ENCODE peak calls at places on chromosomes 6 and 20, in four cellular contexts. One of them, this sample, is unnamed.

GRCh38 chr6:30112402-30113376 is at the start of gene TRIM31:
- DNase-seq in SK-N-SH: no peak
- DNase-seq in HCT116: no peak
- DNase-seq in HepG2: peak
- DNase-seq in this sample: no peak

GRCh38 chr6:18416341-18416679 is 29.2 kb downstream of the RNF144B start:
- DNase-seq in SK-N-SH: no peak
- DNase-seq in HepG2: no peak
- DNase-seq in HCT116: no peak
- DNase-seq in this sample: no peak

GRCh38 chr20:32681175-32682084 is 7.7 kb upstream of the C20orf203 start:
- DNase-seq in HepG2: no peak
- DNase-seq in SK-N-SH: peak
- DNase-seq in HCT116: no peak
- DNase-seq in this sample: peak

GRCh38 chr6:45801471-45802289 is 214.0 kb downstream of the CLIC5 start:
- DNase-seq in HepG2: no peak
- DNase-seq in HCT116: no peak
- DNase-seq in SK-N-SH: no peak
- DNase-seq in this sample: no peak

GRCh38 chr20:31713312-31714049 is 9.2 kb downstream of the BCL2L1 start:
- DNase-seq in SK-N-SH: no peak
- DNase-seq in HepG2: peak
- DNase-seq in HCT116: peak
- DNase-seq in this sample: no peak

GRCh38 chr6:98716341-98716740 is 118.0 kb upstream of the POU3F2 start:
- DNase-seq in HepG2: peak
- DNase-seq in SK-N-SH: no peak
- DNase-seq in HCT116: no peak
- DNase-seq in this sample: no peak

GRCh38 chr20:20271277-20271676 is 96.6 kb upstream of the INSM1 start:
- DNase-seq in SK-N-SH: no peak
- DNase-seq in HepG2: no peak
- DNase-seq in HCT116: no peak
- DNase-seq in this sample: no peak

GRCh38 chr20:14449323-14449722 is 111.9 kb upstream of the FLRT3 start:
- DNase-seq in SK-N-SH: no peak
- DNase-seq in HepG2: no peak
- DNase-seq in HCT116: no peak
- DNase-seq in this sample: no peak

GRCh38 chr6:9020001-9020400 is 584.7 kb upstream of the SLC35B3 start:
- DNase-seq in SK-N-SH: no peak
- DNase-seq in HepG2: no peak
- DNase-seq in HCT116: no peak
- DNase-seq in this sample: no peak

GRCh38 chr6:6390849-6391602 is 70.6 kb upstream of the F13A1 start:
- DNase-seq in HCT116: no peak
- DNase-seq in HepG2: no peak
- DNase-seq in SK-N-SH: no peak
- DNase-seq in this sample: no peak

GRCh38 chr20:61886721-61887658 is 178.7 kb downstream of the TAF4 start:
- DNase-seq in SK-N-SH: peak
- DNase-seq in HepG2: peak
- DNase-seq in HCT116: peak
- DNase-seq in this sample: no peak

GRCh38 chr20:20549699-20550098 is 162.7 kb downstream of the RALGAPA2 start:
- DNase-seq in HepG2: peak
- DNase-seq in SK-N-SH: no peak
- DNase-seq in HCT116: peak
- DNase-seq in this sample: peak

GRCh38 chr20:25750220-25750764 is 53.6 kb upstream of the ZNF337 start:
- DNase-seq in SK-N-SH: no peak
- DNase-seq in HCT116: no peak
- DNase-seq in HepG2: no peak
- DNase-seq in this sample: no peak

GRCh38 chr6:26199057-26199772 is 112.0 kb downstream of the HFE start:
- DNase-seq in HCT116: peak
- DNase-seq in HepG2: peak
- DNase-seq in SK-N-SH: peak
- DNase-seq in this sample: peak

GRCh38 chr6:129648819-129649491 is 61.0 kb downstream of the ARHGAP18 start:
- DNase-seq in SK-N-SH: no peak
- DNase-seq in HCT116: peak
- DNase-seq in HepG2: no peak
- DNase-seq in this sample: no peak

GRCh38 chr6:34953084-34954025 is 64.3 kb downstream of the ANKS1A start:
- DNase-seq in HCT116: peak
- DNase-seq in HepG2: peak
- DNase-seq in SK-N-SH: no peak
- DNase-seq in this sample: no peak

GRCh38 chr6:23176883-23177282 is 607.5 kb downstream of the HDGFL1 start:
- DNase-seq in SK-N-SH: no peak
- DNase-seq in HepG2: no peak
- DNase-seq in HCT116: no peak
- DNase-seq in this sample: peak

GRCh38 chr6:142313284-142313683 is 11.5 kb downstream of the ADGRG6 start:
- DNase-seq in HCT116: no peak
- DNase-seq in HepG2: no peak
- DNase-seq in SK-N-SH: no peak
- DNase-seq in this sample: no peak

GRCh38 chr6:169707772-169708171 is 5.8 kb downstream of the C6orf120 start:
- DNase-seq in HepG2: no peak
- DNase-seq in HCT116: no peak
- DNase-seq in SK-N-SH: no peak
- DNase-seq in this sample: no peak

GRCh38 chr6:155352812-155353211 is 38.5 kb upstream of the TFB1M start:
- DNase-seq in SK-N-SH: no peak
- DNase-seq in HepG2: no peak
- DNase-seq in HCT116: no peak
- DNase-seq in this sample: no peak

GRCh38 chr20:59055302-59055701 is 12.7 kb upstream of the PRELID3B start:
- DNase-seq in HCT116: no peak
- DNase-seq in SK-N-SH: no peak
- DNase-seq in HepG2: no peak
- DNase-seq in this sample: no peak

GRCh38 chr6:87277123-87277522 is 45.3 kb upstream of the SMIM8 start:
- DNase-seq in HCT116: no peak
- DNase-seq in HepG2: peak
- DNase-seq in SK-N-SH: peak
- DNase-seq in this sample: no peak

GRCh38 chr6:106184629-106185028 is 98.5 kb downstream of the PRDM1 start:
- DNase-seq in HCT116: no peak
- DNase-seq in SK-N-SH: no peak
- DNase-seq in HepG2: no peak
- DNase-seq in this sample: no peak

GRCh38 chr6:87419266-87419665 is 11.5 kb downstream of the CFAP206 start:
- DNase-seq in SK-N-SH: no peak
- DNase-seq in HCT116: no peak
- DNase-seq in HepG2: no peak
- DNase-seq in this sample: no peak

GRCh38 chr6:114049367-114049966 is 78.5 kb upstream of the HDAC2 start:
- DNase-seq in SK-N-SH: no peak
- DNase-seq in HCT116: peak
- DNase-seq in HepG2: peak
- DNase-seq in this sample: no peak

GRCh38 chr6:63514488-63515173 is 57.6 kb upstream of the LOC128125822 start:
- DNase-seq in HepG2: peak
- DNase-seq in HCT116: no peak
- DNase-seq in SK-N-SH: no peak
- DNase-seq in this sample: peak

GRCh38 chr20:48750941-48751620 is 76.7 kb downstream of the PREX1 start:
- DNase-seq in SK-N-SH: peak
- DNase-seq in HepG2: no peak
- DNase-seq in HCT116: no peak
- DNase-seq in this sample: peak

GRCh38 chr20:32761831-32762753 is at the start of gene DNMT3B:
- DNase-seq in HepG2: peak
- DNase-seq in HCT116: peak
- DNase-seq in SK-N-SH: peak
- DNase-seq in this sample: peak

GRCh38 chr6:151291145-151292055 is 51.6 kb downstream of the AKAP12 start:
- DNase-seq in HCT116: no peak
- DNase-seq in SK-N-SH: peak
- DNase-seq in HepG2: no peak
- DNase-seq in this sample: no peak

GRCh38 chr6:13573669-13574110 is 711 bp upstream of the SIRT5 start:
- DNase-seq in SK-N-SH: no peak
- DNase-seq in HepG2: peak
- DNase-seq in HCT116: peak
- DNase-seq in this sample: peak

GRCh38 chr6:101212640-101213039 is 180.9 kb upstream of the GRIK2 start:
- DNase-seq in HepG2: no peak
- DNase-seq in HCT116: no peak
- DNase-seq in SK-N-SH: no peak
- DNase-seq in this sample: no peak

GRCh38 chr20:62795023-62795761 is 1.1 kb upstream of the MRGBP start:
- DNase-seq in SK-N-SH: peak
- DNase-seq in HCT116: no peak
- DNase-seq in HepG2: peak
- DNase-seq in this sample: peak

GRCh38 chr6:39075010-39075738 is 26.6 kb downstream of the GLP1R start:
- DNase-seq in SK-N-SH: no peak
- DNase-seq in HepG2: no peak
- DNase-seq in HCT116: no peak
- DNase-seq in this sample: no peak

GRCh38 chr6:151669208-151669560 is 138.3 kb upstream of the ESR1 start:
- DNase-seq in SK-N-SH: no peak
- DNase-seq in HepG2: no peak
- DNase-seq in HCT116: no peak
- DNase-seq in this sample: no peak

GRCh38 chr20:49646126-49646525 is 67.6 kb downstream of the B4GALT5 start:
- DNase-seq in HCT116: no peak
- DNase-seq in HepG2: no peak
- DNase-seq in SK-N-SH: no peak
- DNase-seq in this sample: no peak

GRCh38 chr20:42754713-42755112 is 435.0 kb downstream of the PTPRT start:
- DNase-seq in HepG2: no peak
- DNase-seq in HCT116: no peak
- DNase-seq in SK-N-SH: no peak
- DNase-seq in this sample: no peak

GRCh38 chr6:99181174-99181573 is 168.3 kb downstream of the FAXC start:
- DNase-seq in SK-N-SH: no peak
- DNase-seq in HCT116: no peak
- DNase-seq in HepG2: no peak
- DNase-seq in this sample: no peak

GRCh38 chr6:115474443-115475041 is 586.1 kb downstream of the FRK start:
- DNase-seq in SK-N-SH: no peak
- DNase-seq in HepG2: no peak
- DNase-seq in HCT116: no peak
- DNase-seq in this sample: no peak
- TF ChIP-seq JUND in SK-N-SH: no peak
- TF ChIP-seq JUND in HepG2: no peak
- TF ChIP-seq JUND in HCT116: no peak
- TF ChIP-seq JUND in this sample: no peak

DNA sequence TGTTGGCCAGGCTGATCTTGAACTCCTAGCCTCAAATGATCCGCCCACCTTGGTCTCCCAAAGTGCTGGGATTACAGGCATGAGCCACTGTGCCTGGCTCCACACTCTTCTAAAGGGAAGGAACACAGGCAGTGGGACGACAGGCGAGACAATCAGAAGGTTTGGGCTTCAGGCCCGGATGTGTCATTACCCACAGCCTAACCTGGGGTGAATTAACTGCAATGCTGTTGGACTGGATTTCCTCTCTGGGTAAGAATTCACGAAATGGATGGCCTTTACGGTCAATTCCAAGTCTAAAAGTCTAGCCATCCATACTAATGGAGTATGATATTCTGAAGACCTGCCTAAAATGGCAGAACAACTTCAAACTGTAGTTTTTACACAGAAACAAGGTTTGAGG is 83.7 kb upstream of the CCDC28A start:
- DNase-seq in HepG2: no peak
- DNase-seq in HCT116: no peak
- DNase-seq in SK-N-SH: no peak
- DNase-seq in this sample: no peak
- TF ChIP-seq JUND in HepG2: no peak
- TF ChIP-seq JUND in HCT116: no peak
- TF ChIP-seq JUND in SK-N-SH: no peak
- TF ChIP-seq JUND in this sample: no peak

DNA sequence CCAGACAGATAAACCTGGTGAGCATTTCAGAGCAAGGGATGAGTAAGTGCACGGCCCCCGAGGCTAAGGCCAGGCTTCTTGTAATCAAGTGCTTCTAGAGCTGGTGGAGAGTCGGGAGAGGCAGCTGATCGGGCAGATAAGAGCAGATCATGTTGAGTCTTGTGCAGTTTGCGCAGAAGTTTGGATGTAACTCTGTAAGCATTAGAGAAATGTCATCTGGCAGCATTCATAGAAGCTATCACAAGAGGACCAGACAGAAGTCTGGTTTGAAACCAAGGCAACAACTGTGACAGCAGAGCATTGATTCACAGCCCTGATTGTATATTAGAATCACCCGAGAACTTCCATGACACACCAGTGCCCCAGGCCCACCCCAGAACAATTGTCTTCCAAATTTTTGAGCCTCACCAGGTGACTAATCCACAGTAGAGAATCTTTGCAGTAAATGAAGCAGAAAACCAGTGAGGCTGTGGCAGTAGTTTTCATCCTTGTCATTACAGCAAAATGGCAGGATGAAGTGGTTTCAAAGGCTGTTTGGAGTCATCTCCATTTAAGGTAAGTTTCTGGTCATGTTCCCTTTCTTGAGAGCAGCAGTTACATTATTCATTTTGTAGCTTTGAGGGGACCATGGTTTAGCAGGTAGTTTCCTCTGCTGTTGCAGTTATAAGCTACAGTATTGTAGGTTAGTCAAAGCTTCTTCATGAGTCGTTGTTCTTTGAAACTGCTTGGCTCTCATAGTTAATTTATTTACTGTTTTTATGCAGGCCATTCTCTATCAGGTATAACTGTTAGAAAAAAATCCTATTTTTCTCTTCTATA is 84.1 kb downstream of the RNF217 start:
- DNase-seq in HCT116: no peak
- DNase-seq in HepG2: no peak
- DNase-seq in SK-N-SH: no peak
- DNase-seq in this sample: no peak
- TF ChIP-seq JUND in HCT116: no peak
- TF ChIP-seq JUND in HepG2: no peak
- TF ChIP-seq JUND in SK-N-SH: no peak
- TF ChIP-seq JUND in this sample: no peak

DNA sequence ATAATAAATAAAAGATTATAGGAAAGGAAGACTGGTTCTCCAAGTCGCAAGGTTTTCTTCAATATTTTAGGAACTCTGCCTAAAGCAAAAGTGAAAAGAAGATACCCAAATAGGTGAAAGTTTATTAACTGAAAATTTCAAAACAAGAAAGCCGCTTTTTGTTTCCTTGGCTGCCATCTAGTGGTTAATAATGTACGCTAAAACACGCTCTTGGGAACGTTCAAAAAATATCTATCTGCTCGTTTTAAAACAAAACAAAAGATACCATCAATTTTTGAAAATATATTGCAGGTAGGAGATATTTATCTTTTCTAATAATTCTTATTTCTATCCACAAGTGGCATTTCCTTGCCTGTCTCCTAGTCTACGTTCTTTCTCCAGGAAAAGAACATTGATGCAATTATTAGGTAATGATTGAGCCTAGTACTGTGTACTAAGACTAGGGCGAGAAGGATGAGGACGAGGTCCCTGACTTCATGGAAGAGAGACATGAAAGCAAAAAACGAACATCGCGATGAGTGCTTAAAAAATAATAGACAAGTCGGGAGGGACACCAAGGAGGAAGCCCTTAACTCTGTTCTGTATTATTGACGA is 97.2 kb downstream of the SPTLC3 start:
- DNase-seq in HepG2: peak
- DNase-seq in SK-N-SH: peak
- DNase-seq in HCT116: peak
- DNase-seq in this sample: no peak
- TF ChIP-seq JUND in HepG2: no peak
- TF ChIP-seq JUND in SK-N-SH: no peak
- TF ChIP-seq JUND in HCT116: no peak
- TF ChIP-seq JUND in this sample: no peak